ENCODE peak calls at places on chromosomes 1 and 21, in five cellular contexts. One of them, this sample, is unnamed.

GRCh38 chr1:1287288-1288110 is 7.3 kb downstream of the SCNN1D start:
- DNase-seq in Karpas-422: no peak
- DNase-seq in AG08395: no peak
- DNase-seq in ureter: no peak
- DNase-seq in WTC11: peak; percentile 10
- DNase-seq in this sample: no peak

GRCh38 chr1:188128761-188129160 is 1300.0 kb downstream of the PLA2G4A start:
- DNase-seq in Karpas-422: no peak
- DNase-seq in WTC11: no peak
- DNase-seq in ureter: no peak
- DNase-seq in AG08395: no peak
- DNase-seq in this sample: no peak

GRCh38 chr1:88659552-88659951 is 24.5 kb upstream of the PKN2 start:
- DNase-seq in WTC11: no peak
- DNase-seq in Karpas-422: no peak
- DNase-seq in AG08395: no peak
- DNase-seq in ureter: no peak
- DNase-seq in this sample: no peak

GRCh38 chr1:10851024-10852013 is 54.9 kb upstream of the CASZ1 start:
- DNase-seq in ureter: no peak
- DNase-seq in WTC11: no peak
- DNase-seq in Karpas-422: no peak
- DNase-seq in AG08395: no peak
- DNase-seq in this sample: no peak

GRCh38 chr1:91099746-91100621 is 78.1 kb upstream of the ZNF644 start:
- DNase-seq in Karpas-422: no peak
- DNase-seq in WTC11: no peak
- DNase-seq in ureter: no peak
- DNase-seq in AG08395: no peak
- DNase-seq in this sample: no peak

GRCh38 chr1:229907884-229908633 is 159.0 kb upstream of the GALNT2 start:
- DNase-seq in WTC11: no peak
- DNase-seq in Karpas-422: no peak
- DNase-seq in ureter: no peak
- DNase-seq in AG08395: no peak
- DNase-seq in this sample: no peak

GRCh38 chr1:147080013-147080661 is 92.1 kb downstream of the PRKAB2 start:
- DNase-seq in Karpas-422: no peak
- DNase-seq in WTC11: peak; percentile 44
- DNase-seq in AG08395: no peak
- DNase-seq in ureter: no peak
- DNase-seq in this sample: no peak

GRCh38 chr21:32772281-32773047 is 909 bp upstream of the PAXBP1 start:
- DNase-seq in ureter: peak; percentile 49
- DNase-seq in WTC11: no peak
- DNase-seq in Karpas-422: peak; percentile 50
- DNase-seq in AG08395: peak; percentile 53
- DNase-seq in this sample: peak; percentile 33

GRCh38 chr1:31657020-31657804 is 12.5 kb upstream of the PEF1 start:
- DNase-seq in WTC11: no peak
- DNase-seq in AG08395: no peak
- DNase-seq in Karpas-422: no peak
- DNase-seq in ureter: no peak
- DNase-seq in this sample: no peak

GRCh38 chr1:81432089-81432488 is 368.6 kb upstream of the ADGRL2 start:
- DNase-seq in ureter: no peak
- DNase-seq in WTC11: no peak
- DNase-seq in Karpas-422: no peak
- DNase-seq in AG08395: no peak
- DNase-seq in this sample: no peak

GRCh38 chr1:206828765-206829164 is 36.7 kb upstream of the IL20 start:
- DNase-seq in WTC11: no peak
- DNase-seq in Karpas-422: no peak
- DNase-seq in AG08395: no peak
- DNase-seq in ureter: no peak
- DNase-seq in this sample: no peak

GRCh38 chr1:115725600-115725999 is 42.9 kb downstream of the CASQ2 start:
- DNase-seq in Karpas-422: no peak
- DNase-seq in AG08395: no peak
- DNase-seq in ureter: no peak
- DNase-seq in WTC11: no peak
- DNase-seq in this sample: no peak

GRCh38 chr1:36096500-36097412 is 8.1 kb downstream of the ADPRS start:
- DNase-seq in ureter: no peak
- DNase-seq in AG08395: no peak
- DNase-seq in WTC11: peak; percentile 71
- DNase-seq in Karpas-422: peak; percentile 75
- DNase-seq in this sample: no peak

GRCh38 chr1:241518447-241519307 is 878 bp downstream of the FH start:
- DNase-seq in WTC11: no peak
- DNase-seq in ureter: peak; percentile 43
- DNase-seq in AG08395: peak; percentile 5
- DNase-seq in Karpas-422: peak; percentile 76
- DNase-seq in this sample: no peak

GRCh38 chr1:31102501-31102950 is 37.0 kb upstream of the PUM1 start:
- DNase-seq in AG08395: peak; percentile 18
- DNase-seq in Karpas-422: no peak
- DNase-seq in WTC11: no peak
- DNase-seq in ureter: peak; percentile 48
- DNase-seq in this sample: no peak

GRCh38 chr1:19208710-19209438 is 1.2 kb downstream of the UBR4 start:
- DNase-seq in Karpas-422: no peak
- DNase-seq in AG08395: peak; percentile 29
- DNase-seq in ureter: no peak
- DNase-seq in WTC11: no peak
- DNase-seq in this sample: no peak

GRCh38 chr1:111471012-111471411 is 2.8 kb upstream of the C1orf162 start:
- DNase-seq in ureter: no peak
- DNase-seq in AG08395: no peak
- DNase-seq in Karpas-422: peak; percentile 77
- DNase-seq in WTC11: no peak
- DNase-seq in this sample: peak; percentile 67

GRCh38 chr1:74504125-74505065 is 8.0 kb downstream of the LRRC53 start:
- DNase-seq in ureter: no peak
- DNase-seq in WTC11: peak; percentile 81
- DNase-seq in AG08395: peak; percentile 20
- DNase-seq in Karpas-422: peak; percentile 91
- DNase-seq in this sample: no peak

GRCh38 chr1:172390620-172391491 is 29.6 kb upstream of the C1orf105 start:
- DNase-seq in Karpas-422: no peak
- DNase-seq in WTC11: peak; percentile 47
- DNase-seq in AG08395: peak; percentile 68
- DNase-seq in ureter: no peak
- DNase-seq in this sample: no peak

GRCh38 chr1:45883633-45884032 is 80.2 kb downstream of the MAST2 start:
- DNase-seq in AG08395: peak; percentile 64
- DNase-seq in Karpas-422: no peak
- DNase-seq in WTC11: no peak
- DNase-seq in ureter: no peak
- DNase-seq in this sample: no peak

This sample was measured in activated effector memory CD4-positive, alpha-beta T cell treated with Interleukin-2 at 50 U/mL for 16 hours.